ENCODE peak calls at places on chromosome 19, in five cellular contexts. S is A549, U is IMR-90, C is GM12878, K is K562. L is an unnamed sample.
A peak's percentile ranks its signal among the peaks of the same experiment; 100 is the strongest.

GRCh38 chr19:8338835-8339234 is 4.2 kb downstream of the KANK3 start:
- DNase-seq in U (no peak), K (no peak), C (no peak), S (no peak), L (no peak)

GRCh38 chr19:39402417-39403297 is 4.0 kb upstream of the ZFP36 start:
- DNase-seq in C (peak; percentile 78), S (peak; percentile 75), U (peak; percentile 93), K (peak; percentile 82), L (peak; percentile 87)

GRCh38 chr19:6126335-6126974 is 9.0 kb upstream of the ACSBG2 start:
- DNase-seq in S (peak; percentile 62), C (peak; percentile 71), U (peak; percentile 71), K (peak; percentile 66), L (peak; percentile 55)

GRCh38 chr19:55161571-55162322 is 4.2 kb upstream of the TNNI3 start:
- DNase-seq in U (no peak), S (no peak), K (no peak), C (no peak), L (no peak)

GRCh38 chr19:38079926-38080380 is 144.1 kb downstream of the DPF1 start:
- DNase-seq in S (peak; percentile 92), U (peak; percentile 95), K (no peak), C (peak; percentile 77), L (no peak)

GRCh38 chr19:51948979-51949378 is 21.7 kb downstream of the ZNF613 start:
- DNase-seq in K (peak; percentile 12), C (no peak), S (no peak), U (peak; percentile 23), L (peak; percentile 70)

GRCh38 chr19:13401388-13401787 is 104.9 kb downstream of the CACNA1A start:
- DNase-seq in S (peak; percentile 14), U (peak; percentile 46), C (no peak), K (peak; percentile 88), L (no peak)

GRCh38 chr19:43570174-43570791 is 5.0 kb downstream of the XRCC1 start:
- DNase-seq in U (no peak), K (no peak), S (no peak), C (no peak), L (no peak)

GRCh38 chr19:13794388-13794751 is 873 bp upstream of the ZSWIM4 start:
- DNase-seq in C (no peak), U (peak; percentile 96), S (no peak), K (no peak), L (no peak)

GRCh38 chr19:12603714-12604113 is 6.9 kb downstream of the ZNF490 start:
- DNase-seq in C (peak; percentile 69), S (no peak), U (peak; percentile 67), K (no peak), L (no peak)

GRCh38 chr19:37778613-37779138 is 710 bp downstream of the ZNF573 start:
- DNase-seq in U (peak; percentile 0), S (peak; percentile 40), C (no peak), K (peak; percentile 19), L (peak; percentile 18)

GRCh38 chr19:47369923-47370625 is 21.0 kb downstream of the DHX34 start:
- DNase-seq in K (no peak), C (no peak), S (no peak), U (peak; percentile 74), L (no peak)
- TF ChIP-seq SMC3 in K (no peak), C (no peak), S (no peak), U (no peak), L (no peak)

DNA sequence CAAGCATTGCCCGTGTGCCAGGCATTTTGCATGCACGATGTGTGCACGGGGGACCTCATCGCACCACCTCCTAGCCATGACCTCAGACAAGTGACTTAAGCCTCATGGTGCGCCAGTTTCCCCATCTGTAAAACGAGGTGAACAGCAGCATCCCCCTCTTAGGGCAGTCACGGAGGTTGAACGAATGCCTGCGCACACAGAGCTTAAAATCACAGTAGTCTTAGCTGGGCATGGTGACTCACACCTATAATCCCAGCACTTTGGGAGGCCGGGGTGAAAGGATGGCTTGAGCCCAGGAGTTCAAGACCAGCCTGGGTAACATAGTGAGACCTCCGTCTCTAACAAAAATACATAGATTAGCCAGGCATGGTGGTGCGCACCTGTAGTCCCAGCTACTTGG is 48.6 kb downstream of the PIN1 start:
- DNase-seq in C (no peak), K (no peak), S (no peak), U (no peak), L (no peak)
- TF ChIP-seq SMC3 in C (no peak), K (no peak), S (no peak), U (no peak), L (no peak)

DNA sequence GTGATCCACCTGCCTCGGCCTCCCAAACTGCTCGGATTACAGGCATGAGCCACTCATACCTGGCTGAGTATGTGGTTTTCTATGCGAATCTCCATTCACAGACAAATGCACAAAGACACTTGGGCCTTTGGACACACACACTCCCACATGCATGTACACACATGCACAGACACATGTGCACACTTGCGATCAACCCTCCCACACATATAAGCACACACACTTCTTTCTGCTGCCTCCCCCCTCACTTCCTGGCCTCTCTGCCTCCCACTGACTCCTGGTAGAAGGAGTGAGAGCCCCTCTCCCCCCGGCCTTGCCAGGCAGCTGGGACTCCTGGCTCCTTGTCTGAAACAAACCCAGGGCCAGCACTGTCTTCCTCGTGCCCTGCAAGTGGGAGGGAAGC is 29.3 kb upstream of the PLEKHF1 start:
- DNase-seq in C (no peak), K (no peak), U (no peak), S (no peak), L (no peak)
- TF ChIP-seq SMC3 in C (no peak), K (no peak), U (no peak), S (no peak), L (no peak)

DNA sequence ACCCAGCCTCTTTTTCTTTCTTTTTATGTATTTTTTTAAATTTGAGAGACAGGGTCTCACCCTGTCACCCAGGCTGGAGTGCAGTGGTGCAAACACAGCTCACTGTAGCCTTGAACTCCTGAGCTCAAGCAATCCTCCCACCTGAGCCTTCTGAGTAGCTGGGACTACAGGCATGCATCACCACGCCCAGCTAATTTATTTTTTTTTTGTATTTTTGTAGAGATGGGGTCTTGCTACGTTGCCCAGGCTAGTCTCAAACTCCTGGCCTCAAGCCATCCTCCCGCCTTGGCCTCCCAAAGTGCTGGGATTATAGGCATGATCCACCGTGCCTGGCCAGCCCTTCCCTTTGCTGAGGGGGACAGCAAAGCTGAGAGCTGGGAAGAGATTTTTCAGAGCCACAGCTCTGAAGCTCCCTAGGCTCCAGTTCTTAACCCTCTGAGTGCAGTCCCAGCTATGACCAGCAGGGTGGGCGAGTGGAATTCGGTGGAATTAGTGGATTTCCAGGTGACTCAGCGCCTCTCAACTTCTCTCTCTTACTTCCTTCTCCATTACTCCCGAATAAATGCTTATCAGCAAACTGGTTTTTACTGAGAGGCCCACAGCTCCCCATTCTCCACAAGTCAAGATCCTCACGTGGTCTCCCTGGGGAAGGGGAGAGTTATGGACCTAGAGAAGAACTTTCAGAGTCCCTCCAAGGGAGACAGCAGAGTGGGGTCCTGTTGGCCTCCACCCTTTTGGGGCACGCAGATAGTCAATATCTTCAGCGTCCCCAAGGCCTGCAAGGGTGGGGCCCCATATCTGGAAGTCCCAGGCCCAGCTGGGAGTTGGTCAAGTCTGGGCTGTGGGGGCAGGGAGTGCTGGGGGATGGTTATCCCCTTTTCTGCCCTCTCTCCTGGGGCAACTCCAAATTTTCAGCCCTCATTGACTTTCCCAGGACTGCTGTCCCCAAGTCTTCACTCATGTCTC is 1.2 kb downstream of the BLVRB start:
- DNase-seq in S (peak; percentile 97), C (no peak), K (peak; percentile 83), U (peak; percentile 88), L (peak; percentile 75)
- TF ChIP-seq SMC3 in S (peak; percentile 84), C (peak; percentile 42), K (peak; percentile 40), U (peak; percentile 69), L (peak; percentile 53)

DNA sequence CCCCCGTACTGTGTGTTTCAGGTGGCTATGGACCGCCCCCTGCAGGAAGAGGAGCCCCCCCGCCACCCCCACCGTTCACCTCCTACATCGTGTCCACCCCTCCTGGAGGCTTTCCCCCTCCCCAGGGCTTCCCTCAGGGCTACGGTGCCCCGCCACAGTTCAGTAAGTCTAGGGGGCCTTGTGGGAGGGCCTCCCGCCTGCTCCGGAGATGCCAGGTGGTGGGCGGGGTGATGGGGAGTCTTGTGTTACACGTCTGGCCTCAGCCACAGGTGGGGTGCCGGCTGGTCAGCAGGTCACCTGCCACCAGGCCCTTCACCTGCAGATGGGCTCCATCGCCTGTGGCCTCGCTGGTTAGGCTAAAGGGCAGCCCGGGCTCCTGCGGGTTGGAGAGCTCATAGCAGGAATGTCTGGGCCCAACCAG is 8.0 kb upstream of the RPS15 start:
- DNase-seq in C (no peak), S (no peak), U (no peak), K (no peak), L (no peak)
- TF ChIP-seq SMC3 in C (no peak), S (no peak), U (no peak), K (no peak), L (no peak)

DNA sequence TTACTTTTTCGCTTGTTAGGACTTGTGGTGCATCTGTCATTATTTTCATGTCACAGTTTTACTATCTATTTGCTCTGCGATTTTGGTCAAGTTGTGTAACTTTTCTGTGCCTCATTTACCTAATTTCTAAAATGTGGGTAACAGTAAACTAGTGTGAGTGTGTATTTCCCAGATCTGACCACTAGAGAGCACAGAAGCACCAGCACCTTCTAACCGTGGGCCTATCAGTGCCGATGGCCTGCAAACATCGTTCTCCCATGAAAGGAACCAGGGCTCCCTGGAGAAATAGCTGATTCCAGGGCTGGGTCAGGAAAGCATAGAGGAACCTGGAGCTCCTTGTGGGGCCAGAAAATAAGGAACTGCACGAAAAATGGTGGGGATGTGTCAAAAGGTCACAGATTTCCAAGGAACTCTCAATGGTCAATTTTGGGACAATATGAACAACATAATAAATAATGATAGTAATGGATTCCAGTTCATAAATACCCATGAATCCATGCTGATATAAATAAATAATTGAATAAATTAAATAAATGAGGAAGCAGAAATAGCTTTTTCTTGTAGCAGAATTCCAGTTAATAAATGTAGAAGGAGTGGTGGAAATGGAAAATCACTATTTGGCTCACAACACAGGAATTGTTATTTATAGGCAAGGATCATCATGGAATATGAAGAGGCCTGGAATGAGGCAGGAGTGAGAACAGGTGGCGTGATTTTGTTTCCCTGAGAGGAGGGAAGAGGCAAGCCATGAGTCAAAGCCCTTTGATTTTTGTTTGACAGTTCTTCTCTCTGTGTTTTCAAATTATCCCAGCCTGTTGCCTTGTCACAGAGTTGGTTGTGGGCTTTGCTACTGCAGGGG is 31.1 kb downstream of the CEACAM8 start:
- DNase-seq in K (peak; percentile 61), U (peak; percentile 39), C (no peak), S (peak; percentile 95), L (peak; percentile 63)
- TF ChIP-seq SMC3 in K (peak; percentile 5), U (peak; percentile 29), C (no peak), S (peak; percentile 65), L (peak; percentile 46)

GRCh38 chr19:4413588-4413987 is 11.1 kb downstream of the CHAF1A start:
- DNase-seq in K (no peak), C (no peak), S (no peak), U (no peak), L (no peak)

GRCh38 chr19:4414800-4415251 is 12.4 kb downstream of the CHAF1A start:
- DNase-seq in U (peak; percentile 61), S (no peak), K (no peak), C (no peak), L (no peak)

GRCh38 chr19:4414144-4414799 is 11.8 kb downstream of the CHAF1A start:
- DNase-seq in S (no peak), K (no peak), U (peak; percentile 55), C (no peak), L (no peak)

GRCh38 chr19:4416268-4416667 is 13.8 kb downstream of the CHAF1A start:
- DNase-seq in K (no peak), U (no peak), S (no peak), C (no peak), L (no peak)

GRCh38 chr19:4415352-4415751 is 12.9 kb downstream of the CHAF1A start:
- DNase-seq in U (no peak), S (no peak), K (no peak), C (no peak), L (no peak)
- TF ChIP-seq SMC3 in U (no peak), S (no peak), K (no peak), C (no peak), L (no peak)

L was measured in SK-N-SH.